ENCODE peak calls at places on chromosomes 11 and 22, in eight cellular contexts. M is fibroblast of mammary gland, V is testis, U is kidney epithelial cell, Z is body of pancreas, E is brain microvascular endothelial cell, A is endodermal cell, G is tibial artery. I is an unnamed sample.

GRCh38 chr22:17724678-17725464 is 49.4 kb downstream of the BID start:
- DNase-seq in M (no peak), V (peak), U (no peak), Z (no peak), E (no peak), A (peak), G (no peak), I (peak)

GRCh38 chr22:48975252-48975780 is 852.4 kb downstream of the BRD1 start:
- DNase-seq in M (no peak), V (no peak), U (no peak), Z (no peak), E (no peak), A (no peak), G (no peak), I (no peak)

GRCh38 chr11:75302346-75302745 is 49.1 kb downstream of the ARRB1 start:
- DNase-seq in M (no peak), V (no peak), U (no peak), Z (no peak), E (no peak), A (no peak), G (no peak), I (no peak)

GRCh38 chr11:86577663-86578636 is 94.5 kb downstream of the ME3 start:
- DNase-seq in M (peak), V (peak), U (no peak), Z (peak), E (peak), A (no peak), G (peak), I (no peak)

GRCh38 chr11:8251767-8252295 is 11.8 kb downstream of the LMO1 start:
- DNase-seq in M (no peak), V (no peak), U (no peak), Z (peak), E (no peak), A (peak), G (no peak), I (no peak)

GRCh38 chr11:86792150-86792549 is 8.2 kb upstream of the PRSS23 start:
- DNase-seq in M (no peak), V (no peak), U (no peak), Z (no peak), E (no peak), A (no peak), G (no peak), I (no peak)

GRCh38 chr22:31139866-31140716 is at the start of gene PLA2G3:
- DNase-seq in M (peak), V (no peak), U (no peak), Z (no peak), E (peak), A (peak), G (no peak), I (no peak)

GRCh38 chr11:125933030-125933813 is 12.6 kb upstream of the VSIG10L2 start:
- DNase-seq in M (no peak), V (no peak), U (no peak), Z (no peak), E (no peak), A (no peak), G (no peak), I (peak)

GRCh38 chr11:2250485-2250884 is 19.9 kb downstream of the ASCL2 start:
- DNase-seq in M (no peak), V (no peak), U (no peak), Z (no peak), E (no peak), A (peak), G (no peak), I (no peak)

GRCh38 chr11:33930317-33931021 is 38.6 kb upstream of the LMO2 start:
- DNase-seq in M (peak), V (peak), U (no peak), Z (no peak), E (no peak), A (peak), G (peak), I (no peak)

GRCh38 chr11:117823294-117823940 is 1.1 kb downstream of the FXYD2 start:
- DNase-seq in M (no peak), V (peak), U (no peak), Z (peak), E (peak), A (peak), G (no peak), I (no peak)
- TF ChIP-seq CTCF in M (no peak), V (no peak), U (no peak), Z (no peak), E (peak), A (peak), G (no peak), I (no peak)

GRCh38 chr11:114395776-114396175 is 4.5 kb downstream of the C11orf71 start:
- DNase-seq in M (peak), V (no peak), U (no peak), Z (no peak), E (no peak), A (peak), G (no peak), I (no peak)
- TF ChIP-seq CTCF in M (peak), V (no peak), U (peak), Z (no peak), E (peak), A (peak), G (no peak), I (peak)

DNA sequence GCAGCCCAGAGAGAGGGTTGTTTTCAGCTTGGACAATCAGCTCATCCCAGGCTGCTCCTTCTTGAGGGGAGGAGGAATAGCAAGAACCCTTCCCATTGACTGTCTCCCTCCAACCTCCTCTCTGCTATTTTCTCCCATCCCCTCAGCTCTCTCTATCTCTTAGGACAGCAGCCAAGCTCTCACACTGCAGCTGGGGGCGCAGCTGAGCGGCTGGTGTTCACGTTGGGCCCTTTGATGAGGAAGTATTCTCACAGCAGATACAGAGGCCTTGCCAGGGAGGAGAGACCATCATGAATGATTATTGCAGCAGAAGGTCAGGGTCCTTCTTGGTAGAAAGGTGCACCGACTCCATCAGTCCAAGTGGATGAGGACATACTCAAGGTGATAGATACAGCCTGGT is 26.5 kb upstream of the CADM1 start:
- DNase-seq in M (no peak), V (peak), U (no peak), Z (no peak), E (no peak), A (peak), G (no peak), I (no peak)
- TF ChIP-seq CTCF in M (no peak), V (no peak), U (peak), Z (no peak), E (peak), A (peak), G (no peak), I (no peak)

GRCh38 chr11:68028802-68029475 is 1.5 kb upstream of the NDUFS8 start:
- DNase-seq in M (peak), V (no peak), U (peak), Z (no peak), E (no peak), A (no peak), G (no peak), I (no peak)

GRCh38 chr11:68024508-68024907 is 6.0 kb upstream of the NDUFS8 start:
- DNase-seq in M (no peak), V (no peak), U (no peak), Z (no peak), E (no peak), A (no peak), G (no peak), I (no peak)

GRCh38 chr11:68027667-68028066 is 2.8 kb upstream of the NDUFS8 start:
- DNase-seq in M (no peak), V (no peak), U (no peak), Z (no peak), E (no peak), A (no peak), G (no peak), I (no peak)

GRCh38 chr11:68025047-68025446 is 5.4 kb upstream of the NDUFS8 start:
- DNase-seq in M (no peak), V (no peak), U (no peak), Z (no peak), E (no peak), A (peak), G (no peak), I (no peak)

GRCh38 chr11:68026391-68027105 is 3.9 kb upstream of the NDUFS8 start:
- DNase-seq in M (no peak), V (no peak), U (no peak), Z (no peak), E (no peak), A (no peak), G (no peak), I (no peak)
- TF ChIP-seq CTCF in M (no peak), V (no peak), U (no peak), Z (no peak), E (no peak), A (no peak), G (no peak), I (no peak)

I was measured in osteocyte.